ENCODE peak calls at places on chromosomes 12 and 14, in six cellular contexts. O, L, D, T, A and U are unnamed samples.

GRCh38 chr12:120538281-120539156 is 4.4 kb downstream of the RNF10 start:
- DNase-seq in O (no peak), A (no peak), L (no peak), D (no peak), T (peak), U (no peak)

GRCh38 chr12:24084800-24085199 is 135.3 kb upstream of the SOX5 start:
- DNase-seq in L (no peak), D (no peak), O (no peak), T (no peak), A (no peak), U (no peak)

GRCh38 chr12:131618303-131618658 is 92.6 kb upstream of the SFSWAP start:
- DNase-seq in T (peak), O (no peak), D (no peak), L (no peak), A (no peak), U (no peak)

GRCh38 chr14:51653096-51653814 is 1.5 kb downstream of the FRMD6 start:
- DNase-seq in D (peak), A (no peak), L (peak), O (no peak), T (peak), U (no peak)

GRCh38 chr12:111995782-111996480 is 17.0 kb downstream of the TMEM116 start:
- DNase-seq in T (no peak), L (no peak), O (no peak), D (no peak), A (no peak), U (no peak)

GRCh38 chr12:33588082-33588712 is 148.6 kb upstream of the SYT10 start:
- DNase-seq in O (no peak), D (no peak), L (no peak), A (peak), T (peak), U (no peak)

GRCh38 chr14:38129705-38130104 is 78.0 kb upstream of the SSTR1 start:
- DNase-seq in L (peak), T (no peak), O (peak), A (no peak), D (no peak), U (no peak)

GRCh38 chr14:20988717-20989116 is 1.1 kb upstream of the METTL17 start:
- DNase-seq in A (no peak), T (no peak), D (no peak), O (no peak), L (no peak), U (no peak)

GRCh38 chr14:106506901-106507305 is 980.5 kb downstream of the TMEM121 start:
- DNase-seq in O (peak), T (no peak), A (no peak), D (no peak), L (peak), U (no peak)

GRCh38 chr12:7373226-7373625 is 69.4 kb downstream of the ACSM4 start:
- DNase-seq in L (no peak), A (no peak), T (no peak), D (no peak), O (no peak), U (peak)

GRCh38 chr14:86541969-86542368 is 1012.0 kb downstream of the FLRT2 start:
- DNase-seq in A (no peak), L (no peak), T (peak), O (no peak), D (no peak), U (no peak)

GRCh38 chr12:84397279-84397678 is 515.3 kb downstream of the SLC6A15 start:
- DNase-seq in L (no peak), D (no peak), O (no peak), T (peak), A (no peak), U (no peak)

GRCh38 chr14:34797747-34798583 is 77.2 kb downstream of the BAZ1A start:
- DNase-seq in T (no peak), O (no peak), A (no peak), D (no peak), L (no peak), U (no peak)

GRCh38 chr14:69786628-69787027 is 10.4 kb downstream of the SLC10A1 start:
- DNase-seq in T (no peak), D (no peak), L (no peak), A (no peak), O (no peak), U (no peak)

GRCh38 chr12:851343-851742 is 98.2 kb downstream of the RAD52 start:
- DNase-seq in T (peak), L (no peak), O (no peak), D (no peak), A (no peak), U (no peak)

GRCh38 chr14:106518054-106518943 is 991.9 kb downstream of the TMEM121 start:
- DNase-seq in O (peak), A (peak), L (peak), D (no peak), T (no peak), U (no peak)

GRCh38 chr12:98893126-98893525 is 248.0 kb downstream of the APAF1 start:
- DNase-seq in A (no peak), L (no peak), D (no peak), T (no peak), O (no peak), U (no peak)

GRCh38 chr12:52542157-52542556 is 10.8 kb downstream of the KRT71 start:
- DNase-seq in T (no peak), O (no peak), A (no peak), L (peak), D (no peak), U (no peak)

GRCh38 chr14:63759454-63759853 is 31.6 kb upstream of the SGPP1 start:
- DNase-seq in A (peak), D (no peak), T (peak), L (peak), O (peak), U (no peak)

GRCh38 chr12:124764870-124765570 is 98.6 kb downstream of the SCARB1 start:
- DNase-seq in O (no peak), L (no peak), T (peak), A (no peak), D (no peak), U (no peak)

GRCh38 chr12:52603314-52603713 is 2.1 kb upstream of the KRT72 start:
- DNase-seq in D (no peak), T (no peak), L (peak), O (peak), A (no peak), U (no peak)

GRCh38 chr12:2225736-2226135 is 172.9 kb downstream of the CACNA1C start:
- DNase-seq in O (no peak), A (no peak), D (no peak), L (no peak), T (no peak), U (no peak)

GRCh38 chr14:38721822-38722431 is 381.1 kb downstream of the SEC23A start:
- DNase-seq in T (peak), L (peak), A (peak), D (peak), O (no peak), U (peak)

GRCh38 chr12:93447555-93448265 is 6.0 kb upstream of the UBE2N start:
- DNase-seq in D (no peak), A (peak), O (peak), L (peak), T (no peak), U (no peak)

GRCh38 chr12:94954029-94954685 is 49.3 kb downstream of the NDUFA12 start:
- DNase-seq in L (no peak), T (peak), O (no peak), D (no peak), A (no peak), U (peak)

GRCh38 chr14:23828001-23828400 is 125.6 kb upstream of the DHRS4 start:
- DNase-seq in L (no peak), T (no peak), A (no peak), O (no peak), D (no peak), U (no peak)

GRCh38 chr12:96176575-96176974 is 17.6 kb upstream of the ELK3 start:
- DNase-seq in A (no peak), O (no peak), L (no peak), D (no peak), T (no peak), U (no peak)

GRCh38 chr14:102928412-102929348 is 6.2 kb downstream of the AMN start:
- DNase-seq in O (peak), T (peak), L (peak), A (peak), D (no peak), U (peak)